ENCODE peak calls at places on chromosome 1, in eight cellular contexts. Z, H, D, T, A, O, C and S are unnamed samples.

GRCh38 chr1:118085365-118085764 is 99.7 kb downstream of the SPAG17 start:
- DNase-seq in A (no peak), Z (no peak), T (no peak), H (no peak), O (no peak), D (no peak), C (no peak), S (no peak)

GRCh38 chr1:208825305-208825704 is 581.1 kb upstream of the PLXNA2 start:
- DNase-seq in C (no peak), A (no peak), H (no peak), Z (no peak), D (no peak), T (no peak), O (no peak), S (no peak)

GRCh38 chr1:63790989-63791388 is 17.2 kb downstream of the ROR1 start:
- DNase-seq in H (no peak), C (no peak), T (no peak), A (no peak), Z (no peak), D (no peak), O (no peak), S (no peak)

GRCh38 chr1:93522721-93523120 is 74.8 kb downstream of the FNBP1L start:
- DNase-seq in Z (no peak), O (no peak), T (no peak), D (no peak), A (no peak), H (no peak), C (peak), S (no peak)

GRCh38 chr1:172287207-172287606 is 133.3 kb upstream of the C1orf105 start:
- DNase-seq in T (no peak), H (no peak), Z (no peak), O (no peak), D (no peak), C (no peak), A (peak), S (no peak)

GRCh38 chr1:67404212-67404620 is 26.0 kb downstream of the SERBP1 start:
- DNase-seq in A (peak), Z (no peak), C (no peak), H (no peak), D (no peak), O (no peak), T (no peak), S (no peak)

GRCh38 chr1:194044892-194045291 is 858.5 kb upstream of the B3GALT2 start:
- DNase-seq in A (no peak), Z (no peak), D (no peak), T (no peak), O (no peak), H (no peak), C (no peak), S (no peak)

GRCh38 chr1:189939967-189940366 is 537.7 kb downstream of the BRINP3 start:
- DNase-seq in H (peak), C (no peak), D (no peak), Z (no peak), A (peak), O (no peak), T (no peak), S (no peak)

GRCh38 chr1:223031690-223032601 is 111.1 kb downstream of the TLR5 start:
- DNase-seq in C (no peak), H (no peak), T (no peak), O (no peak), Z (peak), D (no peak), A (peak), S (no peak)

GRCh38 chr1:81298321-81298720 is 502.4 kb upstream of the ADGRL2 start:
- DNase-seq in H (no peak), A (no peak), Z (no peak), D (no peak), C (no peak), O (no peak), T (no peak), S (no peak)

GRCh38 chr1:248818505-248819374 is 7.0 kb downstream of the SH3BP5L start:
- DNase-seq in T (no peak), O (no peak), D (no peak), H (no peak), A (no peak), C (no peak), Z (no peak), S (no peak)

GRCh38 chr1:85203573-85204169 is 2.9 kb upstream of the SYDE2 start:
- DNase-seq in O (no peak), T (no peak), A (no peak), H (no peak), C (no peak), Z (peak), D (no peak), S (no peak)